ENCODE peak calls at places on chromosomes 4 and X, in nine cellular contexts. One of them, this sample, is unnamed.

GRCh38 chr4:58113083-58113482 is 1002.9 kb upstream of the IGFBP7 start:
- DNase-seq in hippocampal formation: no peak
- DNase-seq in iris pigment epithelial cell: no peak
- DNase-seq in AML-193: no peak
- DNase-seq in stimulated activated CD8-positive, alpha-beta memory T cell treated with anti-CD3 and anti-CD28 coated beads, Interleukin-7, amount 100 ng/mL, for 4 hours: no peak
- DNase-seq in amygdala: no peak
- DNase-seq in H9: no peak
- DNase-seq in Kasumi-1: no peak
- DNase-seq in renal cortical epithelial cell: no peak
- DNase-seq in this sample: no peak

GRCh38 chr4:2927696-2928075 is 35.5 kb downstream of the NOP14 start:
- DNase-seq in hippocampal formation: no peak
- DNase-seq in iris pigment epithelial cell: no peak
- DNase-seq in AML-193: no peak
- DNase-seq in stimulated activated CD8-positive, alpha-beta memory T cell treated with anti-CD3 and anti-CD28 coated beads, Interleukin-7, amount 100 ng/mL, for 4 hours: no peak
- DNase-seq in amygdala: no peak
- DNase-seq in H9: no peak
- DNase-seq in Kasumi-1: no peak
- DNase-seq in renal cortical epithelial cell: no peak
- DNase-seq in this sample: no peak

GRCh38 chr4:89254847-89255246 is 52.8 kb downstream of the GPRIN3 start:
- DNase-seq in hippocampal formation: no peak
- DNase-seq in iris pigment epithelial cell: peak; percentile 18
- DNase-seq in AML-193: peak; percentile 27
- DNase-seq in stimulated activated CD8-positive, alpha-beta memory T cell treated with anti-CD3 and anti-CD28 coated beads, Interleukin-7, amount 100 ng/mL, for 4 hours: peak; percentile 4
- DNase-seq in amygdala: no peak
- DNase-seq in H9: peak; percentile 45
- DNase-seq in Kasumi-1: peak; percentile 36
- DNase-seq in renal cortical epithelial cell: peak; percentile 28
- DNase-seq in this sample: peak; percentile 1

GRCh38 chr4:102324725-102325124 is 20.6 kb downstream of the SLC39A8 start:
- DNase-seq in hippocampal formation: no peak
- DNase-seq in iris pigment epithelial cell: peak; percentile 14
- DNase-seq in AML-193: no peak
- DNase-seq in stimulated activated CD8-positive, alpha-beta memory T cell treated with anti-CD3 and anti-CD28 coated beads, Interleukin-7, amount 100 ng/mL, for 4 hours: no peak
- DNase-seq in amygdala: no peak
- DNase-seq in H9: no peak
- DNase-seq in Kasumi-1: no peak
- DNase-seq in renal cortical epithelial cell: peak; percentile 53
- DNase-seq in this sample: no peak

GRCh38 chrX:100642296-100642695 is 1.7 kb upstream of the SRPX2 start:
- DNase-seq in hippocampal formation: no peak
- DNase-seq in iris pigment epithelial cell: no peak
- DNase-seq in AML-193: no peak
- DNase-seq in stimulated activated CD8-positive, alpha-beta memory T cell treated with anti-CD3 and anti-CD28 coated beads, Interleukin-7, amount 100 ng/mL, for 4 hours: no peak
- DNase-seq in amygdala: no peak
- DNase-seq in H9: no peak
- DNase-seq in Kasumi-1: no peak
- DNase-seq in renal cortical epithelial cell: peak; percentile 53
- DNase-seq in this sample: no peak

GRCh38 chrX:123731258-123731986 is 1.4 kb downstream of the THOC2 start:
- DNase-seq in hippocampal formation: no peak
- DNase-seq in iris pigment epithelial cell: peak; percentile 43
- DNase-seq in AML-193: no peak
- DNase-seq in stimulated activated CD8-positive, alpha-beta memory T cell treated with anti-CD3 and anti-CD28 coated beads, Interleukin-7, amount 100 ng/mL, for 4 hours: no peak
- DNase-seq in amygdala: no peak
- DNase-seq in H9: no peak
- DNase-seq in Kasumi-1: peak; percentile 2
- DNase-seq in renal cortical epithelial cell: peak; percentile 32
- DNase-seq in this sample: no peak

GRCh38 chr4:122673252-122673651 is 52.4 kb upstream of the IL21 start:
- DNase-seq in hippocampal formation: no peak
- DNase-seq in iris pigment epithelial cell: no peak
- DNase-seq in AML-193: no peak
- DNase-seq in stimulated activated CD8-positive, alpha-beta memory T cell treated with anti-CD3 and anti-CD28 coated beads, Interleukin-7, amount 100 ng/mL, for 4 hours: no peak
- DNase-seq in amygdala: no peak
- DNase-seq in H9: no peak
- DNase-seq in Kasumi-1: no peak
- DNase-seq in renal cortical epithelial cell: peak; percentile 33
- DNase-seq in this sample: no peak

GRCh38 chr4:83329521-83330105 is 5.0 kb downstream of the HPSE start:
- DNase-seq in hippocampal formation: no peak
- DNase-seq in iris pigment epithelial cell: peak; percentile 45
- DNase-seq in AML-193: no peak
- DNase-seq in stimulated activated CD8-positive, alpha-beta memory T cell treated with anti-CD3 and anti-CD28 coated beads, Interleukin-7, amount 100 ng/mL, for 4 hours: no peak
- DNase-seq in amygdala: no peak
- DNase-seq in H9: no peak
- DNase-seq in Kasumi-1: peak; percentile 33
- DNase-seq in renal cortical epithelial cell: no peak
- DNase-seq in this sample: no peak

GRCh38 chrX:38220024-38220935 is at the start of gene SRPX:
- DNase-seq in hippocampal formation: no peak
- DNase-seq in iris pigment epithelial cell: peak; percentile 46
- DNase-seq in AML-193: no peak
- DNase-seq in stimulated activated CD8-positive, alpha-beta memory T cell treated with anti-CD3 and anti-CD28 coated beads, Interleukin-7, amount 100 ng/mL, for 4 hours: no peak
- DNase-seq in amygdala: no peak
- DNase-seq in H9: peak; percentile 53
- DNase-seq in Kasumi-1: peak; percentile 51
- DNase-seq in renal cortical epithelial cell: peak; percentile 23
- DNase-seq in this sample: no peak